ENCODE peak calls at places on chromosomes 3 and 15, in six cellular contexts. V is NCI-H1105 treated with DMSO at 0.1 percent for 48 hours, R is Calu3, X is coronary artery, M is GM13976, G is left lung. C is an unnamed sample.

GRCh38 chr15:70030851-70031645 is 66.7 kb downstream of the TLE3 start:
- DNase-seq in V (no peak), R (no peak), X (no peak), M (no peak), G (no peak), C (no peak)

GRCh38 chr3:133934996-133935842 is 39.5 kb upstream of the RAB6B start:
- DNase-seq in V (no peak), R (peak), X (peak), M (no peak), G (no peak), C (no peak)

GRCh38 chr3:188861847-188862740 is 309.7 kb upstream of the TPRG1 start:
- DNase-seq in V (no peak), R (no peak), X (no peak), M (no peak), G (no peak), C (peak)

GRCh38 chr3:172138792-172139507 is 99.6 kb downstream of the FNDC3B start:
- DNase-seq in V (no peak), R (peak), X (no peak), M (peak), G (no peak), C (peak)

GRCh38 chr15:37682304-37682703 is 252.1 kb upstream of the TMCO5A start:
- DNase-seq in V (no peak), R (peak), X (no peak), M (no peak), G (no peak), C (peak)

GRCh38 chr3:178805746-178806145 is 265.9 kb downstream of the ZMAT3 start:
- DNase-seq in V (no peak), R (no peak), X (no peak), M (no peak), G (no peak), C (no peak)

GRCh38 chr15:93028111-93028631 is 60.8 kb downstream of the RGMA start:
- DNase-seq in V (no peak), R (no peak), X (no peak), M (peak), G (no peak), C (no peak)

GRCh38 chr15:60933914-60934885 is 294.9 kb downstream of the RORA start:
- DNase-seq in V (peak), R (peak), X (no peak), M (no peak), G (no peak), C (peak)

GRCh38 chr3:95154775-95155174 is 1091.9 kb downstream of the NSUN3 start:
- DNase-seq in V (no peak), R (peak), X (no peak), M (no peak), G (no peak), C (peak)

GRCh38 chr15:69490356-69491050 is 37.9 kb downstream of the RPLP1 start:
- DNase-seq in V (no peak), R (no peak), X (peak), M (no peak), G (no peak), C (no peak)

GRCh38 chr3:65149877-65150276 is 462.1 kb upstream of the ADAMTS9 start:
- DNase-seq in V (no peak), R (no peak), X (no peak), M (no peak), G (no peak), C (peak)

GRCh38 chr3:65904016-65904415 is 134.7 kb downstream of the MAGI1 start:
- DNase-seq in V (no peak), R (no peak), X (no peak), M (no peak), G (no peak), C (no peak)

GRCh38 chr3:37995652-37996641 is 5.4 kb downstream of the VILL start:
- DNase-seq in V (no peak), R (no peak), X (peak), M (no peak), G (no peak), C (no peak)

GRCh38 chr15:78757636-78757905 is 53.7 kb downstream of the ADAMTS7 start:
- DNase-seq in V (no peak), R (no peak), X (no peak), M (no peak), G (peak), C (no peak)

GRCh38 chr3:16079519-16079918 is 95.0 kb upstream of the GALNT15 start:
- DNase-seq in V (peak), R (no peak), X (no peak), M (no peak), G (no peak), C (no peak)

C was measured in kidney tubule cell.